ENCODE peak calls at places on chromosome 16, in nine cellular contexts. One of them, this sample, is unnamed.
A peak's percentile ranks its signal among the peaks of the same experiment; 100 is the strongest.

GRCh38 chr16:74500907-74501306 is 79.6 kb upstream of the CLEC18B start:
- DNase-seq in mucosa of gallbladder: no peak
- DNase-seq in activated T-cell treated with anti-CD3 and anti-CD28 coated beads for 1 hour: no peak
- DNase-seq in activated CD4-positive, alpha-beta T cell treated with anti-CD3 and anti-CD28 coated beads, Interleukin-2, amount 10 ng/mL, durations not matched to agents 7 days and 5 days: no peak
- DNase-seq in uterus: no peak
- DNase-seq in glutamatergic neuron: no peak
- DNase-seq in pancreas: no peak
- DNase-seq in WTC11: no peak
- DNase-seq in ACHN: no peak
- DNase-seq in this sample: no peak

GRCh38 chr16:19831678-19832077 is 53.0 kb downstream of the GPRC5B start:
- DNase-seq in mucosa of gallbladder: no peak
- DNase-seq in WTC11: no peak
- DNase-seq in ACHN: no peak
- DNase-seq in activated T-cell treated with anti-CD3 and anti-CD28 coated beads for 1 hour: no peak
- DNase-seq in uterus: no peak
- DNase-seq in glutamatergic neuron: no peak
- DNase-seq in pancreas: no peak
- DNase-seq in activated CD4-positive, alpha-beta T cell treated with anti-CD3 and anti-CD28 coated beads, Interleukin-2, amount 10 ng/mL, durations not matched to agents 7 days and 5 days: no peak
- DNase-seq in this sample: no peak

GRCh38 chr16:74999683-75000480 is 1.1 kb downstream of the ZNRF1 start:
- DNase-seq in pancreas: peak; percentile 58
- DNase-seq in uterus: peak; percentile 54
- DNase-seq in glutamatergic neuron: peak; percentile 62
- DNase-seq in activated CD4-positive, alpha-beta T cell treated with anti-CD3 and anti-CD28 coated beads, Interleukin-2, amount 10 ng/mL, durations not matched to agents 7 days and 5 days: peak; percentile 74
- DNase-seq in WTC11: peak; percentile 78
- DNase-seq in mucosa of gallbladder: peak; percentile 51
- DNase-seq in activated T-cell treated with anti-CD3 and anti-CD28 coated beads for 1 hour: peak; percentile 49
- DNase-seq in ACHN: peak; percentile 23
- DNase-seq in this sample: peak; percentile 46

GRCh38 chr16:31327675-31328225 is 27.2 kb upstream of the ITGAX start:
- DNase-seq in pancreas: no peak
- DNase-seq in uterus: no peak
- DNase-seq in activated CD4-positive, alpha-beta T cell treated with anti-CD3 and anti-CD28 coated beads, Interleukin-2, amount 10 ng/mL, durations not matched to agents 7 days and 5 days: no peak
- DNase-seq in glutamatergic neuron: no peak
- DNase-seq in WTC11: peak; percentile 21
- DNase-seq in mucosa of gallbladder: no peak
- DNase-seq in ACHN: no peak
- DNase-seq in activated T-cell treated with anti-CD3 and anti-CD28 coated beads for 1 hour: no peak
- DNase-seq in this sample: no peak

GRCh38 chr16:13936596-13937081 is 16.7 kb downstream of the ERCC4 start:
- DNase-seq in glutamatergic neuron: no peak
- DNase-seq in activated CD4-positive, alpha-beta T cell treated with anti-CD3 and anti-CD28 coated beads, Interleukin-2, amount 10 ng/mL, durations not matched to agents 7 days and 5 days: no peak
- DNase-seq in WTC11: no peak
- DNase-seq in activated T-cell treated with anti-CD3 and anti-CD28 coated beads for 1 hour: no peak
- DNase-seq in pancreas: peak; percentile 73
- DNase-seq in ACHN: peak; percentile 68
- DNase-seq in uterus: peak; percentile 38
- DNase-seq in mucosa of gallbladder: no peak
- DNase-seq in this sample: no peak

GRCh38 chr16:6374816-6375215 is 957.8 kb upstream of the RBFOX1 start:
- DNase-seq in WTC11: no peak
- DNase-seq in activated T-cell treated with anti-CD3 and anti-CD28 coated beads for 1 hour: no peak
- DNase-seq in ACHN: no peak
- DNase-seq in glutamatergic neuron: no peak
- DNase-seq in pancreas: no peak
- DNase-seq in mucosa of gallbladder: no peak
- DNase-seq in activated CD4-positive, alpha-beta T cell treated with anti-CD3 and anti-CD28 coated beads, Interleukin-2, amount 10 ng/mL, durations not matched to agents 7 days and 5 days: no peak
- DNase-seq in uterus: no peak
- DNase-seq in this sample: no peak

GRCh38 chr16:24801761-24802302 is 43.9 kb upstream of the SLC5A11 start:
- DNase-seq in WTC11: no peak
- DNase-seq in activated T-cell treated with anti-CD3 and anti-CD28 coated beads for 1 hour: no peak
- DNase-seq in ACHN: no peak
- DNase-seq in mucosa of gallbladder: no peak
- DNase-seq in uterus: no peak
- DNase-seq in pancreas: no peak
- DNase-seq in activated CD4-positive, alpha-beta T cell treated with anti-CD3 and anti-CD28 coated beads, Interleukin-2, amount 10 ng/mL, durations not matched to agents 7 days and 5 days: no peak
- DNase-seq in glutamatergic neuron: no peak
- DNase-seq in this sample: no peak

GRCh38 chr16:86598607-86599318 is 20.4 kb downstream of the FOXL1 start:
- DNase-seq in activated CD4-positive, alpha-beta T cell treated with anti-CD3 and anti-CD28 coated beads, Interleukin-2, amount 10 ng/mL, durations not matched to agents 7 days and 5 days: no peak
- DNase-seq in WTC11: no peak
- DNase-seq in uterus: no peak
- DNase-seq in activated T-cell treated with anti-CD3 and anti-CD28 coated beads for 1 hour: no peak
- DNase-seq in glutamatergic neuron: no peak
- DNase-seq in pancreas: no peak
- DNase-seq in ACHN: no peak
- DNase-seq in mucosa of gallbladder: no peak
- DNase-seq in this sample: no peak

GRCh38 chr16:30747331-30747730 is 894 bp upstream of the PHKG2 start:
- DNase-seq in uterus: no peak
- DNase-seq in ACHN: peak; percentile 72
- DNase-seq in WTC11: no peak
- DNase-seq in activated T-cell treated with anti-CD3 and anti-CD28 coated beads for 1 hour: no peak
- DNase-seq in activated CD4-positive, alpha-beta T cell treated with anti-CD3 and anti-CD28 coated beads, Interleukin-2, amount 10 ng/mL, durations not matched to agents 7 days and 5 days: no peak
- DNase-seq in pancreas: no peak
- DNase-seq in mucosa of gallbladder: no peak
- DNase-seq in glutamatergic neuron: no peak
- DNase-seq in this sample: no peak

GRCh38 chr16:86215233-86215978 is 294.9 kb upstream of the FOXF1 start:
- DNase-seq in WTC11: no peak
- DNase-seq in ACHN: no peak
- DNase-seq in glutamatergic neuron: no peak
- DNase-seq in mucosa of gallbladder: no peak
- DNase-seq in activated T-cell treated with anti-CD3 and anti-CD28 coated beads for 1 hour: no peak
- DNase-seq in uterus: no peak
- DNase-seq in pancreas: peak; percentile 71
- DNase-seq in activated CD4-positive, alpha-beta T cell treated with anti-CD3 and anti-CD28 coated beads, Interleukin-2, amount 10 ng/mL, durations not matched to agents 7 days and 5 days: no peak
- DNase-seq in this sample: no peak

GRCh38 chr16:67948015-67948414 is 4.1 kb upstream of the LCAT start:
- DNase-seq in WTC11: no peak
- DNase-seq in uterus: no peak
- DNase-seq in mucosa of gallbladder: no peak
- DNase-seq in pancreas: no peak
- DNase-seq in activated T-cell treated with anti-CD3 and anti-CD28 coated beads for 1 hour: no peak
- DNase-seq in activated CD4-positive, alpha-beta T cell treated with anti-CD3 and anti-CD28 coated beads, Interleukin-2, amount 10 ng/mL, durations not matched to agents 7 days and 5 days: no peak
- DNase-seq in glutamatergic neuron: no peak
- DNase-seq in ACHN: no peak
- DNase-seq in this sample: no peak

GRCh38 chr16:65950211-65950610 is 416.3 kb upstream of the CDH5 start:
- DNase-seq in uterus: no peak
- DNase-seq in ACHN: no peak
- DNase-seq in activated T-cell treated with anti-CD3 and anti-CD28 coated beads for 1 hour: no peak
- DNase-seq in mucosa of gallbladder: no peak
- DNase-seq in glutamatergic neuron: no peak
- DNase-seq in WTC11: no peak
- DNase-seq in activated CD4-positive, alpha-beta T cell treated with anti-CD3 and anti-CD28 coated beads, Interleukin-2, amount 10 ng/mL, durations not matched to agents 7 days and 5 days: no peak
- DNase-seq in pancreas: no peak
- DNase-seq in this sample: no peak

GRCh38 chr16:69890114-69890890 is 60.8 kb upstream of the CLEC18A start:
- DNase-seq in activated T-cell treated with anti-CD3 and anti-CD28 coated beads for 1 hour: no peak
- DNase-seq in mucosa of gallbladder: peak; percentile 22
- DNase-seq in uterus: peak; percentile 46
- DNase-seq in WTC11: peak; percentile 44
- DNase-seq in pancreas: peak; percentile 46
- DNase-seq in glutamatergic neuron: peak; percentile 55
- DNase-seq in ACHN: no peak
- DNase-seq in activated CD4-positive, alpha-beta T cell treated with anti-CD3 and anti-CD28 coated beads, Interleukin-2, amount 10 ng/mL, durations not matched to agents 7 days and 5 days: no peak
- DNase-seq in this sample: no peak

GRCh38 chr16:77289331-77289809 is 90.2 kb downstream of the SYCE1L start:
- DNase-seq in activated T-cell treated with anti-CD3 and anti-CD28 coated beads for 1 hour: no peak
- DNase-seq in glutamatergic neuron: no peak
- DNase-seq in ACHN: peak; percentile 83
- DNase-seq in mucosa of gallbladder: no peak
- DNase-seq in WTC11: no peak
- DNase-seq in pancreas: no peak
- DNase-seq in activated CD4-positive, alpha-beta T cell treated with anti-CD3 and anti-CD28 coated beads, Interleukin-2, amount 10 ng/mL, durations not matched to agents 7 days and 5 days: no peak
- DNase-seq in uterus: no peak
- DNase-seq in this sample: no peak

GRCh38 chr16:67883872-67884261 is 818 bp upstream of the NRN1L start:
- DNase-seq in glutamatergic neuron: peak; percentile 75
- DNase-seq in mucosa of gallbladder: peak; percentile 27
- DNase-seq in ACHN: peak; percentile 66
- DNase-seq in pancreas: peak; percentile 70
- DNase-seq in activated CD4-positive, alpha-beta T cell treated with anti-CD3 and anti-CD28 coated beads, Interleukin-2, amount 10 ng/mL, durations not matched to agents 7 days and 5 days: peak; percentile 69
- DNase-seq in uterus: peak; percentile 48
- DNase-seq in activated T-cell treated with anti-CD3 and anti-CD28 coated beads for 1 hour: peak; percentile 71
- DNase-seq in WTC11: peak; percentile 88
- DNase-seq in this sample: peak; percentile 52

GRCh38 chr16:66478733-66479511 is 51.8 kb downstream of the BEAN1 start:
- DNase-seq in mucosa of gallbladder: peak; percentile 77
- DNase-seq in activated T-cell treated with anti-CD3 and anti-CD28 coated beads for 1 hour: peak; percentile 74
- DNase-seq in WTC11: peak; percentile 77
- DNase-seq in ACHN: peak; percentile 67
- DNase-seq in uterus: peak; percentile 58
- DNase-seq in glutamatergic neuron: peak; percentile 63
- DNase-seq in activated CD4-positive, alpha-beta T cell treated with anti-CD3 and anti-CD28 coated beads, Interleukin-2, amount 10 ng/mL, durations not matched to agents 7 days and 5 days: peak; percentile 86
- DNase-seq in pancreas: peak; percentile 74
- DNase-seq in this sample: peak; percentile 77

GRCh38 chr16:2769675-2770056 is 7.4 kb downstream of the ELOB start:
- DNase-seq in activated CD4-positive, alpha-beta T cell treated with anti-CD3 and anti-CD28 coated beads, Interleukin-2, amount 10 ng/mL, durations not matched to agents 7 days and 5 days: no peak
- DNase-seq in ACHN: no peak
- DNase-seq in uterus: no peak
- DNase-seq in mucosa of gallbladder: peak; percentile 42
- DNase-seq in pancreas: no peak
- DNase-seq in WTC11: no peak
- DNase-seq in activated T-cell treated with anti-CD3 and anti-CD28 coated beads for 1 hour: no peak
- DNase-seq in glutamatergic neuron: no peak
- DNase-seq in this sample: no peak

GRCh38 chr16:67537270-67537635 is 8.6 kb downstream of the RIPOR1 start:
- DNase-seq in mucosa of gallbladder: no peak
- DNase-seq in activated CD4-positive, alpha-beta T cell treated with anti-CD3 and anti-CD28 coated beads, Interleukin-2, amount 10 ng/mL, durations not matched to agents 7 days and 5 days: peak; percentile 49
- DNase-seq in pancreas: no peak
- DNase-seq in activated T-cell treated with anti-CD3 and anti-CD28 coated beads for 1 hour: peak; percentile 35
- DNase-seq in glutamatergic neuron: peak; percentile 45
- DNase-seq in WTC11: peak; percentile 62
- DNase-seq in uterus: peak; percentile 74
- DNase-seq in ACHN: peak; percentile 58
- DNase-seq in this sample: no peak

GRCh38 chr16:27430923-27431484 is 29.0 kb downstream of the IL21R start:
- DNase-seq in pancreas: no peak
- DNase-seq in mucosa of gallbladder: peak; percentile 9
- DNase-seq in uterus: no peak
- DNase-seq in activated CD4-positive, alpha-beta T cell treated with anti-CD3 and anti-CD28 coated beads, Interleukin-2, amount 10 ng/mL, durations not matched to agents 7 days and 5 days: no peak
- DNase-seq in activated T-cell treated with anti-CD3 and anti-CD28 coated beads for 1 hour: no peak
- DNase-seq in WTC11: no peak
- DNase-seq in glutamatergic neuron: peak; percentile 10
- DNase-seq in ACHN: no peak
- DNase-seq in this sample: no peak

GRCh38 chr16:73396556-73396955 is 348.6 kb upstream of the ZFHX3 start:
- DNase-seq in ACHN: no peak
- DNase-seq in glutamatergic neuron: no peak
- DNase-seq in activated T-cell treated with anti-CD3 and anti-CD28 coated beads for 1 hour: no peak
- DNase-seq in uterus: no peak
- DNase-seq in pancreas: no peak
- DNase-seq in mucosa of gallbladder: no peak
- DNase-seq in WTC11: no peak
- DNase-seq in activated CD4-positive, alpha-beta T cell treated with anti-CD3 and anti-CD28 coated beads, Interleukin-2, amount 10 ng/mL, durations not matched to agents 7 days and 5 days: no peak
- DNase-seq in this sample: no peak

GRCh38 chr16:64421515-64421914 is 700.3 kb downstream of the CDH11 start:
- DNase-seq in activated T-cell treated with anti-CD3 and anti-CD28 coated beads for 1 hour: no peak
- DNase-seq in pancreas: no peak
- DNase-seq in mucosa of gallbladder: no peak
- DNase-seq in glutamatergic neuron: no peak
- DNase-seq in ACHN: no peak
- DNase-seq in WTC11: no peak
- DNase-seq in activated CD4-positive, alpha-beta T cell treated with anti-CD3 and anti-CD28 coated beads, Interleukin-2, amount 10 ng/mL, durations not matched to agents 7 days and 5 days: no peak
- DNase-seq in uterus: no peak
- DNase-seq in this sample: no peak

GRCh38 chr16:27816561-27816960 is 247.0 kb downstream of the GSG1L start:
- DNase-seq in activated T-cell treated with anti-CD3 and anti-CD28 coated beads for 1 hour: no peak
- DNase-seq in ACHN: no peak
- DNase-seq in mucosa of gallbladder: no peak
- DNase-seq in pancreas: no peak
- DNase-seq in glutamatergic neuron: no peak
- DNase-seq in uterus: no peak
- DNase-seq in activated CD4-positive, alpha-beta T cell treated with anti-CD3 and anti-CD28 coated beads, Interleukin-2, amount 10 ng/mL, durations not matched to agents 7 days and 5 days: no peak
- DNase-seq in WTC11: peak; percentile 2
- DNase-seq in this sample: no peak

GRCh38 chr16:85645021-85645589 is 32.0 kb downstream of the GSE1 start:
- DNase-seq in activated CD4-positive, alpha-beta T cell treated with anti-CD3 and anti-CD28 coated beads, Interleukin-2, amount 10 ng/mL, durations not matched to agents 7 days and 5 days: no peak
- DNase-seq in WTC11: no peak
- DNase-seq in glutamatergic neuron: no peak
- DNase-seq in uterus: no peak
- DNase-seq in activated T-cell treated with anti-CD3 and anti-CD28 coated beads for 1 hour: no peak
- DNase-seq in pancreas: no peak
- DNase-seq in mucosa of gallbladder: no peak
- DNase-seq in ACHN: no peak
- DNase-seq in this sample: no peak

GRCh38 chr16:29029168-29029994 is 44.5 kb downstream of the LAT start:
- DNase-seq in activated T-cell treated with anti-CD3 and anti-CD28 coated beads for 1 hour: peak; percentile 64
- DNase-seq in mucosa of gallbladder: no peak
- DNase-seq in uterus: peak; percentile 27
- DNase-seq in ACHN: peak; percentile 87
- DNase-seq in pancreas: no peak
- DNase-seq in activated CD4-positive, alpha-beta T cell treated with anti-CD3 and anti-CD28 coated beads, Interleukin-2, amount 10 ng/mL, durations not matched to agents 7 days and 5 days: peak; percentile 47
- DNase-seq in WTC11: peak; percentile 32
- DNase-seq in glutamatergic neuron: peak; percentile 38
- DNase-seq in this sample: peak; percentile 52

GRCh38 chr16:4660454-4661007 is 32.8 kb upstream of the NUDT16L1 start:
- DNase-seq in glutamatergic neuron: no peak
- DNase-seq in ACHN: no peak
- DNase-seq in activated CD4-positive, alpha-beta T cell treated with anti-CD3 and anti-CD28 coated beads, Interleukin-2, amount 10 ng/mL, durations not matched to agents 7 days and 5 days: peak; percentile 86
- DNase-seq in uterus: peak; percentile 71
- DNase-seq in mucosa of gallbladder: peak; percentile 72
- DNase-seq in activated T-cell treated with anti-CD3 and anti-CD28 coated beads for 1 hour: peak; percentile 27
- DNase-seq in pancreas: no peak
- DNase-seq in WTC11: no peak
- DNase-seq in this sample: peak; percentile 62

GRCh38 chr16:11057696-11058345 is 113.5 kb downstream of the CLEC16A start:
- DNase-seq in WTC11: no peak
- DNase-seq in activated CD4-positive, alpha-beta T cell treated with anti-CD3 and anti-CD28 coated beads, Interleukin-2, amount 10 ng/mL, durations not matched to agents 7 days and 5 days: no peak
- DNase-seq in ACHN: no peak
- DNase-seq in glutamatergic neuron: no peak
- DNase-seq in uterus: no peak
- DNase-seq in activated T-cell treated with anti-CD3 and anti-CD28 coated beads for 1 hour: no peak
- DNase-seq in mucosa of gallbladder: no peak
- DNase-seq in pancreas: no peak
- DNase-seq in this sample: no peak

GRCh38 chr16:6510261-6510660 is 822.4 kb upstream of the RBFOX1 start:
- DNase-seq in activated T-cell treated with anti-CD3 and anti-CD28 coated beads for 1 hour: no peak
- DNase-seq in WTC11: no peak
- DNase-seq in activated CD4-positive, alpha-beta T cell treated with anti-CD3 and anti-CD28 coated beads, Interleukin-2, amount 10 ng/mL, durations not matched to agents 7 days and 5 days: no peak
- DNase-seq in glutamatergic neuron: no peak
- DNase-seq in mucosa of gallbladder: no peak
- DNase-seq in ACHN: no peak
- DNase-seq in uterus: no peak
- DNase-seq in pancreas: no peak
- DNase-seq in this sample: no peak

GRCh38 chr16:27972500-27972899 is 91.0 kb downstream of the GSG1L start:
- DNase-seq in mucosa of gallbladder: peak; percentile 13
- DNase-seq in glutamatergic neuron: no peak
- DNase-seq in ACHN: peak; percentile 68
- DNase-seq in WTC11: peak; percentile 62
- DNase-seq in activated CD4-positive, alpha-beta T cell treated with anti-CD3 and anti-CD28 coated beads, Interleukin-2, amount 10 ng/mL, durations not matched to agents 7 days and 5 days: peak; percentile 62
- DNase-seq in activated T-cell treated with anti-CD3 and anti-CD28 coated beads for 1 hour: peak; percentile 6
- DNase-seq in uterus: no peak
- DNase-seq in pancreas: no peak
- DNase-seq in this sample: peak; percentile 32

GRCh38 chr16:20803192-20803560 is 3.1 kb downstream of the ERI2 start:
- DNase-seq in pancreas: no peak
- DNase-seq in WTC11: no peak
- DNase-seq in glutamatergic neuron: no peak
- DNase-seq in uterus: no peak
- DNase-seq in mucosa of gallbladder: no peak
- DNase-seq in activated T-cell treated with anti-CD3 and anti-CD28 coated beads for 1 hour: no peak
- DNase-seq in activated CD4-positive, alpha-beta T cell treated with anti-CD3 and anti-CD28 coated beads, Interleukin-2, amount 10 ng/mL, durations not matched to agents 7 days and 5 days: no peak
- DNase-seq in ACHN: peak; percentile 27
- DNase-seq in this sample: no peak

GRCh38 chr16:17368511-17368910 is 102.2 kb downstream of the XYLT1 start:
- DNase-seq in ACHN: no peak
- DNase-seq in WTC11: no peak
- DNase-seq in pancreas: no peak
- DNase-seq in activated T-cell treated with anti-CD3 and anti-CD28 coated beads for 1 hour: no peak
- DNase-seq in mucosa of gallbladder: no peak
- DNase-seq in uterus: no peak
- DNase-seq in activated CD4-positive, alpha-beta T cell treated with anti-CD3 and anti-CD28 coated beads, Interleukin-2, amount 10 ng/mL, durations not matched to agents 7 days and 5 days: no peak
- DNase-seq in glutamatergic neuron: no peak
- DNase-seq in this sample: no peak

GRCh38 chr16:22641030-22641671 is 130.5 kb downstream of the NPIPB5 start:
- DNase-seq in glutamatergic neuron: no peak
- DNase-seq in uterus: no peak
- DNase-seq in activated CD4-positive, alpha-beta T cell treated with anti-CD3 and anti-CD28 coated beads, Interleukin-2, amount 10 ng/mL, durations not matched to agents 7 days and 5 days: peak; percentile 26
- DNase-seq in activated T-cell treated with anti-CD3 and anti-CD28 coated beads for 1 hour: no peak
- DNase-seq in mucosa of gallbladder: no peak
- DNase-seq in WTC11: peak; percentile 19
- DNase-seq in pancreas: no peak
- DNase-seq in ACHN: peak; percentile 54
- DNase-seq in this sample: no peak

This sample was measured in activated T-helper 2 cell treated with anti-CD3 and anti-CD28 coated beads, Interferon-gamma antibody, Interleukin-2, Interleukin-4, amounts not matched to agents 10 μg/mL and 5 μg/mL and 100 μg/mL, durations not matched to agents 14 hours and 24 hours and 36 hours.